ENCODE peak calls at places on chromosomes 2 and 18, in four cellular contexts. N is K562, P is HepG2, I is GM12878. D is an unnamed sample.

GRCh38 chr2:120984046-120984445 is 248.4 kb downstream of the GLI2 start:
- DNase-seq in P (no peak), N (no peak), I (no peak), D (no peak)

GRCh38 chr18:40672590-40672989 is 1282.4 kb upstream of the PIK3C3 start:
- DNase-seq in I (no peak), N (no peak), P (no peak), D (no peak)

GRCh38 chr18:57759650-57760049 is 43.5 kb downstream of the ATP8B1 start:
- DNase-seq in P (no peak), I (no peak), N (no peak), D (no peak)

GRCh38 chr2:111897924-111898702 is at the start of gene MERTK:
- DNase-seq in N (peak), P (peak), I (no peak), D (peak)

GRCh38 chr2:46296840-46297545 is at the start of gene EPAS1:
- DNase-seq in N (peak), I (peak), P (peak), D (peak)

GRCh38 chr2:74424139-74424992 is 2.8 kb downstream of the WDR54 start:
- DNase-seq in N (no peak), I (no peak), P (no peak), D (no peak)

GRCh38 chr2:58405341-58405740 is 164.2 kb upstream of the FANCL start:
- DNase-seq in I (no peak), N (no peak), P (no peak), D (no peak)

GRCh38 chr2:136115183-136115751 is 2.7 kb downstream of the CXCR4 start:
- DNase-seq in P (no peak), I (no peak), N (no peak), D (no peak)

GRCh38 chr2:182870227-182870626 is 3.8 kb upstream of the FRZB start:
- DNase-seq in N (peak), P (peak), I (no peak), D (peak)

GRCh38 chr18:32877371-32877770 is 104.5 kb upstream of the KLHL14 start:
- DNase-seq in P (no peak), N (no peak), I (no peak), D (no peak)

GRCh38 chr2:217988840-217989204 is 14.0 kb downstream of the TNS1 start:
- DNase-seq in P (no peak), N (no peak), I (no peak), D (no peak)

GRCh38 chr18:76367168-76367785 is 127.8 kb downstream of the ZNF516 start:
- DNase-seq in P (no peak), N (no peak), I (no peak), D (no peak)

GRCh38 chr18:21000667-21001066 is 110.9 kb downstream of the ROCK1 start:
- DNase-seq in I (no peak), P (no peak), N (no peak), D (no peak)

GRCh38 chr2:238428866-238429265 is 2.1 kb downstream of the ASB1 start:
- DNase-seq in P (no peak), I (no peak), N (no peak), D (no peak)

GRCh38 chr2:113198790-113199612 is 25.2 kb downstream of the PSD4 start:
- DNase-seq in I (no peak), P (peak), N (peak), D (peak)

GRCh38 chr2:143347303-143347702 is 218.1 kb downstream of the ARHGAP15 start:
- DNase-seq in P (no peak), N (no peak), I (no peak), D (no peak)

GRCh38 chr2:67799889-67800288 is 262.9 kb downstream of the C1D start:
- DNase-seq in P (no peak), N (no peak), I (no peak), D (no peak)

GRCh38 chr2:241132549-241133435 is 16.5 kb downstream of the PASK start:
- DNase-seq in P (no peak), N (no peak), I (no peak), D (no peak)

GRCh38 chr2:105262662-105263091 is 21.1 kb downstream of the GPR45 start:
- DNase-seq in N (peak), I (no peak), P (no peak), D (no peak)

GRCh38 chr18:24552218-24552617 is 91.8 kb downstream of the HRH4 start:
- DNase-seq in N (no peak), P (no peak), I (no peak), D (no peak)

GRCh38 chr2:206979922-206980321 is 40.6 kb downstream of the CPO start:
- DNase-seq in N (no peak), I (no peak), P (no peak), D (no peak)

GRCh38 chr2:191538334-191538910 is 139.5 kb upstream of the NABP1 start:
- DNase-seq in N (no peak), P (no peak), I (no peak), D (no peak)

GRCh38 chr2:68303033-68303901 is 16.5 kb downstream of the CNRIP1 start:
- DNase-seq in I (no peak), N (no peak), P (peak), D (no peak)

GRCh38 chr2:223692227-223692947 is 90.2 kb upstream of the SCG2 start:
- DNase-seq in I (no peak), P (peak), N (no peak), D (peak)

GRCh38 chr2:165008916-165009315 is 53.6 kb upstream of the SLC38A11 start:
- DNase-seq in P (no peak), N (no peak), I (no peak), D (no peak)

GRCh38 chr2:36707050-36707449 is 10.5 kb downstream of the VIT start:
- DNase-seq in I (no peak), P (no peak), N (no peak), D (no peak)

GRCh38 chr18:24023185-24023814 is 8.7 kb downstream of the TTC39C start:
- DNase-seq in P (peak), N (no peak), I (no peak), D (no peak)

GRCh38 chr2:5673148-5673860 is 18.9 kb upstream of the SOX11 start:
- DNase-seq in P (no peak), N (no peak), I (no peak), D (no peak)

GRCh38 chr2:33372940-33373553 is 103.4 kb upstream of the RASGRP3 start:
- DNase-seq in P (peak), I (peak), N (peak), D (peak)
- TF ChIP-seq TARDBP in P (no peak), I (no peak), N (no peak), D (no peak)

GRCh38 chr18:45713239-45713638 is 10.7 kb upstream of the SLC14A1 start:
- DNase-seq in P (peak), I (no peak), N (no peak), D (no peak)
- TF ChIP-seq SP1 in P (no peak), I (no peak), N (no peak), D (no peak)

DNA sequence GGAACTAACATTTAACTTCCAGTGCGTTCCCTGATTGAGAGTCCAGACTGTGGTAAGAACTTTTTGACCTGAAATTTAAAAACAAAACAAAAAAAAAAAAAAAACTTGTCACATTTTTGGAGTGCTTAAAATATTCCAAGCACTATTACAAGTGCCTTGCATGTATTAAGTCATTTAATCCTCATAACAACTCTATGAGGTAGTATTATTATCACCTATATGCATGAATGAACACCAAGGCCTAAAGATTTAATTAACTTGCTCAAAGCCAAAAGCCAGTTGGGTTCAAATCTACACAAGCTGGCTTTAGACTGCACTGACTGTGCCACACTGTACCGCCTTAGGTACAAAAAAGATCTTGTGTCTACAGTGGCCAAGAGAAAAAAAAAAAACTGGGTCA is 35.2 kb downstream of the METTL4 start:
- DNase-seq in N (no peak), I (no peak), P (no peak), D (no peak)
- TF ChIP-seq TARDBP in N (no peak), I (no peak), P (no peak), D (no peak)

DNA sequence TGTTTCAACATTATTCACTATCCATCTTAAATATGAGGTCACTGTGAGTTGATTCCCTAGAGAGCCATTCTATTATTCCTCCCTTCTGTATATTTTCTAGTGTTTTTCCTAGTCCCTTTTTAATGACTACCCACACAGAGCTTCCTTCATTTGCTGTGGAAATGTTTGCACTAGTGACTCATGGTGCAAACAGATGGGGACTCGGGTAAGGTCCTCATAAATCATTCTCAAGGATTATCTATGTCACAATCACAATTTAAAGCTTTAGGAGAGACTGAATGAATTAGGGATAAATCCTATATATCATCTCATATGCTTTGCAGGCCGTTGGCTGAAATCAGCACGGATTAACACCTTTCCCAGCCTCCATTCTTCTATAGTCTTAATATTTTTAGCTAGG is 159.6 kb downstream of the DCC start:
- DNase-seq in P (peak), I (no peak), N (no peak), D (no peak)
- TF ChIP-seq SP1 in P (no peak), I (no peak), N (no peak), D (no peak)

GRCh38 chr2:127807678-127808353 is 3.2 kb downstream of the WDR33 start:
- DNase-seq in N (no peak), I (no peak), P (no peak), D (no peak)
- TF ChIP-seq TARDBP in N (no peak), I (no peak), P (no peak), D (no peak)

DNA sequence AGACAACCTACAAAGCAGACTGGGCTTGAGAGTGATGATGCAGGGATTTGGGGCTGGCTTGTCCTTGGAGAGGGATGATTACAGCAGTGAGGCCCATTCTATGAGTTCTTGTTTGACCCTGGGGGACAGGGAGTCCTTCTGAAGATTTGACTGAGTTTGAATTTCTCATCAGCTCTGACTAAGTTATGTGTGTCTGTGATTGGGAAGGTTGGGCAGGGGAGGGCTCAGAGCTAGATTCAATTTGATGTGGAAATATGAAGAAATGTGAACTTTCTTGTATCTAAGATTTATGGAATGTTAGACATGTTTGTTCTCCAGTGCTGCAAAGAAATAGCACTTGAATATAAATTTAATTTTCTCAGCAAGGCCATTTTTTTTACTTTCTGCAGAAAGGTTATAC is 19.9 kb upstream of the IL1R2 start:
- DNase-seq in I (no peak), P (no peak), N (no peak), D (no peak)
- TF ChIP-seq SP1 in I (no peak), P (no peak), N (no peak), D (no peak)

GRCh38 chr2:367246-367645 is 79.4 kb upstream of the ALKAL2 start:
- DNase-seq in P (no peak), I (no peak), N (no peak), D (no peak)
- TF ChIP-seq TARDBP in P (no peak), I (no peak), N (no peak), D (no peak)

D was measured in HEK293T.